ENCODE peak calls at places on chromosome 3, in eight cellular contexts. C is AG04450, H is heart right ventricle, W is AG09309, R is HL-60, B is chondrocyte, X is cardiac fibroblast, I is WTC11. A is an unnamed sample.
A peak's percentile ranks its signal among the peaks of the same experiment; 100 is the strongest.

GRCh38 chr3:82462977-82463376 is 701.5 kb upstream of the GBE1 start:
- DNase-seq in C (no peak), H (no peak), W (no peak), R (no peak), B (no peak), X (no peak), I (no peak), A (no peak)

GRCh38 chr3:126679831-126680677 is 24.0 kb upstream of the CHCHD6 start:
- DNase-seq in C (no peak), H (no peak), W (no peak), R (no peak), B (no peak), X (no peak), I (no peak), A (no peak)

GRCh38 chr3:102255736-102256135 is 179.1 kb upstream of the ZPLD1 start:
- DNase-seq in C (no peak), H (no peak), W (no peak), R (no peak), B (no peak), X (no peak), I (no peak), A (no peak)

GRCh38 chr3:67077656-67078055 is 79.5 kb downstream of the KBTBD8 start:
- DNase-seq in C (no peak), H (no peak), W (peak; percentile 11), R (no peak), B (no peak), X (peak; percentile 82), I (no peak), A (no peak)

GRCh38 chr3:172550347-172550943 is 27.2 kb upstream of the TNFSF10 start:
- DNase-seq in C (peak; percentile 89), H (no peak), W (peak; percentile 82), R (peak; percentile 40), B (no peak), X (peak; percentile 88), I (no peak), A (no peak)

GRCh38 chr3:46546896-46547440 is 19.1 kb downstream of the LRRC2 start:
- DNase-seq in C (no peak), H (no peak), W (no peak), R (no peak), B (no peak), X (no peak), I (no peak), A (no peak)

GRCh38 chr3:76866729-76867461 is 173.0 kb upstream of the ROBO2 start:
- DNase-seq in C (no peak), H (no peak), W (no peak), R (no peak), B (no peak), X (no peak), I (no peak), A (no peak)

GRCh38 chr3:27281671-27282150 is 87.5 kb downstream of the NEK10 start:
- DNase-seq in C (no peak), H (no peak), W (no peak), R (no peak), B (no peak), X (no peak), I (no peak), A (no peak)

GRCh38 chr3:81485444-81485865 is 276.0 kb downstream of the GBE1 start:
- DNase-seq in C (peak; percentile 21), H (no peak), W (peak; percentile 45), R (no peak), B (no peak), X (peak; percentile 87), I (no peak), A (no peak)

GRCh38 chr3:152772622-152773021 is 62.3 kb upstream of the P2RY1 start:
- DNase-seq in C (no peak), H (no peak), W (no peak), R (no peak), B (no peak), X (no peak), I (no peak), A (no peak)

GRCh38 chr3:103991461-103992115 is 1375.1 kb upstream of the ALCAM start:
- DNase-seq in C (no peak), H (no peak), W (no peak), R (no peak), B (no peak), X (peak; percentile 5), I (peak; percentile 50), A (peak; percentile 30)

GRCh38 chr3:183494341-183494740 is 61.2 kb downstream of the KLHL6 start:
- DNase-seq in C (no peak), H (no peak), W (no peak), R (no peak), B (no peak), X (no peak), I (no peak), A (no peak)

GRCh38 chr3:33941804-33942203 is 143.4 kb downstream of the PDCD6IP start:
- DNase-seq in C (no peak), H (no peak), W (no peak), R (no peak), B (no peak), X (no peak), I (no peak), A (no peak)

GRCh38 chr3:105040026-105040622 is 326.6 kb upstream of the ALCAM start:
- DNase-seq in C (no peak), H (no peak), W (no peak), R (no peak), B (no peak), X (no peak), I (no peak), A (no peak)

GRCh38 chr3:188067932-188068331 is 86.0 kb upstream of the LPP start:
- DNase-seq in C (no peak), H (no peak), W (peak; percentile 33), R (no peak), B (no peak), X (peak; percentile 75), I (no peak), A (no peak)

GRCh38 chr3:123194552-123194951 is 7.2 kb upstream of the SEC22A start:
- DNase-seq in C (no peak), H (peak; percentile 15), W (no peak), R (no peak), B (no peak), X (peak; percentile 29), I (peak; percentile 83), A (peak; percentile 56)

GRCh38 chr3:81416812-81417211 is 344.6 kb downstream of the GBE1 start:
- DNase-seq in C (no peak), H (no peak), W (no peak), R (no peak), B (no peak), X (no peak), I (no peak), A (no peak)

GRCh38 chr3:100776736-100777135 is 67.4 kb downstream of the TFG start:
- DNase-seq in C (no peak), H (no peak), W (no peak), R (no peak), B (no peak), X (peak; percentile 34), I (peak; percentile 54), A (no peak)
- TF ChIP-seq CTCF in C (no peak), H (no peak), W (no peak), R (no peak), B (no peak), X (no peak), I (no peak), A (no peak)

GRCh38 chr3:64717872-64718613 is 30.2 kb upstream of the ADAMTS9 start:
- DNase-seq in C (no peak), H (no peak), W (no peak), R (no peak), B (no peak), X (peak; percentile 26), I (no peak), A (no peak)
- TF ChIP-seq CTCF in C (peak; percentile 52), H (peak; percentile 42), W (peak; percentile 42), R (no peak), B (peak; percentile 88), X (peak; percentile 39), I (peak; percentile 29), A (peak; percentile 88)

GRCh38 chr3:139716908-139717485 is 39.2 kb upstream of the NMNAT3 start:
- DNase-seq in C (no peak), H (no peak), W (no peak), R (no peak), B (no peak), X (no peak), I (no peak), A (no peak)

GRCh38 chr3:139715736-139716135 is 38.0 kb upstream of the NMNAT3 start:
- DNase-seq in C (no peak), H (no peak), W (no peak), R (no peak), B (no peak), X (no peak), I (no peak), A (no peak)

GRCh38 chr3:139721370-139721769 is 43.6 kb upstream of the NMNAT3 start:
- DNase-seq in C (no peak), H (no peak), W (no peak), R (no peak), B (no peak), X (no peak), I (no peak), A (no peak)

GRCh38 chr3:139718415-139718814 is 40.6 kb upstream of the NMNAT3 start:
- DNase-seq in C (no peak), H (peak; percentile 18), W (peak; percentile 8), R (no peak), B (no peak), X (peak; percentile 57), I (peak; percentile 60), A (peak; percentile 67)
- TF ChIP-seq CTCF in C (peak; percentile 54), H (peak; percentile 50), W (peak; percentile 68), R (no peak), B (peak; percentile 83), X (peak; percentile 62), I (peak; percentile 29), A (peak; percentile 62)

GRCh38 chr3:45134758-45135521 is 11.2 kb downstream of the CDCP1 start:
- DNase-seq in C (no peak), H (no peak), W (no peak), R (no peak), B (no peak), X (peak; percentile 58), I (no peak), A (no peak)

GRCh38 chr3:45135959-45136358 is 10.2 kb downstream of the CDCP1 start:
- DNase-seq in C (no peak), H (no peak), W (no peak), R (no peak), B (no peak), X (no peak), I (no peak), A (no peak)

GRCh38 chr3:45139372-45139894 is 6.7 kb downstream of the CDCP1 start:
- DNase-seq in C (no peak), H (no peak), W (no peak), R (no peak), B (no peak), X (no peak), I (no peak), A (no peak)

GRCh38 chr3:45140392-45140791 is 5.8 kb downstream of the CDCP1 start:
- DNase-seq in C (no peak), H (no peak), W (no peak), R (no peak), B (no peak), X (peak; percentile 64), I (no peak), A (no peak)

DNA sequence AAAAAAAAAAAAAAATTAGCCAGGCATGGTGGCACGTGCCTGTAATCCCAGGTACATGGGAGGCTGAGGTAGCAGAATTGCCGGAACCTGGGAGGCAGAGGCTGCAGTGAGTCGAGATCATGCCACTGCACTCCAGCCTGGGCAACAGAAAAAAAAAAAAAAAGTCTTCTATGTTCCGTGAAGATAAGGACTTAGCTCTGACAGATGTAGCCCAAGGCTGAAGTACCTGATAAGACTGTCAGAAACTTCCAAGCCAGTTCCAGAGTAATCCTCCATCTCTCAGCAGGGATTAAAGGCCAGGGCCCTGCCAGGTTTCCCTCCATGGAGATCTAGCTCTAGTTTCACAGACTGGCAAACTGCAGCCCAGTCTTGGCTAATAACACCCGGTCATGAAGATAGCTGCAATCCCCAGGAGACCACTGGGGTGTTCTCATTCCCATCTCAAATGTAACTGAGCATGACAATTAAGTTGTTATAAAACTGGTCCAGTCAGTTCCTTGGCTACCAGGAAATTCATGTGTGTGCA is 8.5 kb downstream of the CDCP1 start:
- DNase-seq in C (no peak), H (no peak), W (no peak), R (no peak), B (no peak), X (peak; percentile 57), I (no peak), A (no peak)
- TF ChIP-seq CTCF in C (no peak), H (no peak), W (no peak), R (no peak), B (no peak), X (no peak), I (no peak), A (no peak)

A was measured in endothelial cell.